ENCODE peak calls at places on chromosomes 13 and 19, in ten cellular contexts. A, W, M, H, F, U, I, R, Y and K are unnamed samples. For H3K4me1, the result is how much of the 10 kb centered on the place peaks cover.

GRCh38 chr19:55695511-55696290 is 20.7 kb downstream of the EPN1 start:
- DNase-seq in R (no peak), F (peak), Y (no peak), M (peak), W (no peak), A (no peak), H (no peak), U (no peak), I (no peak), K (no peak)

GRCh38 chr13:79402679-79403078 is 3.4 kb downstream of the RBM26 start:
- DNase-seq in A (no peak), U (no peak), I (no peak), M (no peak), F (no peak), H (no peak), Y (no peak), W (no peak), R (no peak), K (no peak)

GRCh38 chr19:44807162-44807561 is 1.7 kb upstream of the BCAM start:
- DNase-seq in H (peak), F (no peak), Y (no peak), M (no peak), R (no peak), U (no peak), W (peak), I (peak), A (no peak), K (no peak)

GRCh38 chr19:55080915-55081772 is 5.5 kb downstream of the EPS8L1 start:
- DNase-seq in F (peak), R (peak), Y (peak), I (no peak), U (peak), H (peak), W (peak), A (no peak), M (peak), K (peak)

GRCh38 chr19:29381353-29382203 is 144.2 kb upstream of the VSTM2B start:
- DNase-seq in A (no peak), F (no peak), M (no peak), I (no peak), R (no peak), Y (no peak), U (no peak), W (no peak), H (no peak), K (peak)

GRCh38 chr19:36488816-36489138 is 584 bp downstream of the ZNF566 start:
- DNase-seq in H (no peak), M (no peak), R (no peak), I (peak), Y (no peak), A (no peak), W (no peak), U (peak), F (no peak), K (peak)

GRCh38 chr19:46413262-46414031 is at the start of gene CCDC8:
- DNase-seq in W (peak), M (peak), I (no peak), R (peak), A (peak), F (peak), H (peak), U (peak), Y (peak), K (peak)

GRCh38 chr13:48485447-48485846 is 47.4 kb downstream of the RCBTB2 start:
- DNase-seq in U (no peak), A (no peak), R (no peak), H (no peak), W (no peak), M (no peak), Y (no peak), F (no peak), I (no peak), K (no peak)

GRCh38 chr13:98938801-98939200 is 39.1 kb downstream of the DOCK9 start:
- DNase-seq in A (no peak), H (no peak), I (no peak), M (no peak), F (no peak), Y (peak), U (peak), R (peak), W (no peak), K (no peak)

GRCh38 chr19:15779756-15780476 is 7.5 kb upstream of the OR10H5 start:
- DNase-seq in A (no peak), R (no peak), I (peak), W (peak), H (peak), M (peak), Y (no peak), U (no peak), F (peak), K (peak)

GRCh38 chr19:39084732-39085080 is 538 bp downstream of the ACP7 start:
- DNase-seq in U (peak), I (peak), F (no peak), R (no peak), W (no peak), H (no peak), M (no peak), A (no peak), Y (no peak), K (no peak)

GRCh38 chr13:77853701-77854100 is 64.9 kb downstream of the EDNRB start:
- DNase-seq in Y (no peak), U (peak), M (no peak), F (no peak), A (peak), I (no peak), H (no peak), W (no peak), R (peak), K (no peak)

GRCh38 chr13:32746474-32746873 is 160.2 kb downstream of the PDS5B start:
- DNase-seq in F (no peak), I (no peak), R (no peak), Y (no peak), U (no peak), W (no peak), A (no peak), H (no peak), M (no peak), K (no peak)

GRCh38 chr19:56718231-56718630 is 46.7 kb upstream of the ZNF835 start:
- DNase-seq in A (peak), H (no peak), F (no peak), M (no peak), R (peak), W (no peak), Y (no peak), U (no peak), I (no peak), K (no peak)

GRCh38 chr13:82905071-82905470 is 977.2 kb downstream of the SLITRK1 start:
- DNase-seq in A (no peak), U (no peak), W (no peak), I (no peak), F (no peak), R (no peak), H (no peak), Y (no peak), M (no peak), K (no peak)

GRCh38 chr13:27973291-27973690 is 4.2 kb upstream of the CDX2 start:
- DNase-seq in I (no peak), M (no peak), A (no peak), R (no peak), F (no peak), H (no peak), U (no peak), Y (no peak), W (peak), K (no peak)

GRCh38 chr19:55485439-55486011 is 537 bp downstream of the NAT14 start:
- DNase-seq in U (no peak), A (no peak), F (no peak), R (peak), M (peak), I (no peak), W (peak), Y (no peak), H (no peak), K (no peak)

GRCh38 chr19:46478356-46478986 is 7.1 kb upstream of the PNMA8A start:
- DNase-seq in F (no peak), A (no peak), I (no peak), H (no peak), Y (no peak), W (no peak), R (peak), U (peak), M (no peak), K (no peak)

GRCh38 chr19:16078311-16078758 is 2.0 kb downstream of the TPM4 start:
- DNase-seq in R (peak), I (peak), M (no peak), H (no peak), U (peak), A (peak), F (no peak), W (peak), Y (peak), K (peak)

GRCh38 chr19:52464798-52465470 is 11.6 kb downstream of the ZNF578 start:
- DNase-seq in U (peak), W (no peak), F (no peak), R (peak), A (no peak), M (no peak), Y (no peak), H (no peak), I (no peak), K (peak)

GRCh38 chr19:38045554-38046253 is 138.7 kb downstream of the SIPA1L3 start:
- DNase-seq in F (no peak), R (no peak), M (no peak), W (no peak), Y (no peak), I (no peak), H (no peak), U (no peak), A (no peak), K (peak)

GRCh38 chr19:38047641-38048040 is 140.6 kb downstream of the SIPA1L3 start:
- DNase-seq in Y (no peak), R (no peak), W (no peak), U (peak), I (no peak), H (no peak), M (no peak), F (no peak), A (no peak), K (no peak)

GRCh38 chr19:38046254-38047047 is 139.4 kb downstream of the SIPA1L3 start:
- DNase-seq in Y (no peak), R (no peak), I (no peak), F (no peak), M (no peak), U (no peak), A (no peak), H (no peak), W (no peak), K (no peak)

GRCh38 chr19:38047048-38047435 is 140.0 kb downstream of the SIPA1L3 start:
- DNase-seq in R (no peak), U (no peak), Y (no peak), A (no peak), F (no peak), I (no peak), M (no peak), W (no peak), H (no peak), K (no peak)

GRCh38 chr19:38049105-38049649 is 142.2 kb downstream of the SIPA1L3 start:
- DNase-seq in M (no peak), A (no peak), W (no peak), H (no peak), Y (no peak), R (no peak), U (no peak), F (no peak), I (no peak), K (no peak)
- H3K4me1 ChIP-seq in M (under half), A (under half), W (under half), H (under half), Y (under half), R (under half), U (under half), F (under half), I (under half), K (under half)

GRCh38 chr19:14370169-14370998 is 10.9 kb upstream of the ADGRE5 start:
- DNase-seq in I (no peak), W (no peak), R (no peak), U (no peak), H (no peak), A (no peak), Y (no peak), F (no peak), M (no peak), K (no peak)
- H3K4me1 ChIP-seq in I (under half), W (under half), R (under half), U (under half), H (under half), A (under half), Y (under half), F (under half), M (under half), K (under half)

GRCh38 chr13:110128546-110128945 is 178.4 kb downstream of the COL4A1 start:
- DNase-seq in F (no peak), A (no peak), W (no peak), U (no peak), M (no peak), Y (no peak), R (no peak), H (no peak), I (no peak), K (no peak)

GRCh38 chr13:110129076-110129475 is 177.9 kb downstream of the COL4A1 start:
- DNase-seq in M (no peak), Y (peak), A (no peak), R (no peak), U (no peak), F (no peak), W (no peak), I (no peak), H (no peak), K (no peak)

GRCh38 chr13:110127986-110128511 is 178.9 kb downstream of the COL4A1 start:
- DNase-seq in U (no peak), W (no peak), R (no peak), A (no peak), I (peak), M (no peak), Y (peak), H (peak), F (no peak), K (no peak)

GRCh38 chr13:110130431-110130830 is 176.5 kb downstream of the COL4A1 start:
- DNase-seq in R (no peak), U (no peak), I (no peak), W (no peak), M (no peak), F (no peak), A (no peak), Y (no peak), H (no peak), K (no peak)

DNA sequence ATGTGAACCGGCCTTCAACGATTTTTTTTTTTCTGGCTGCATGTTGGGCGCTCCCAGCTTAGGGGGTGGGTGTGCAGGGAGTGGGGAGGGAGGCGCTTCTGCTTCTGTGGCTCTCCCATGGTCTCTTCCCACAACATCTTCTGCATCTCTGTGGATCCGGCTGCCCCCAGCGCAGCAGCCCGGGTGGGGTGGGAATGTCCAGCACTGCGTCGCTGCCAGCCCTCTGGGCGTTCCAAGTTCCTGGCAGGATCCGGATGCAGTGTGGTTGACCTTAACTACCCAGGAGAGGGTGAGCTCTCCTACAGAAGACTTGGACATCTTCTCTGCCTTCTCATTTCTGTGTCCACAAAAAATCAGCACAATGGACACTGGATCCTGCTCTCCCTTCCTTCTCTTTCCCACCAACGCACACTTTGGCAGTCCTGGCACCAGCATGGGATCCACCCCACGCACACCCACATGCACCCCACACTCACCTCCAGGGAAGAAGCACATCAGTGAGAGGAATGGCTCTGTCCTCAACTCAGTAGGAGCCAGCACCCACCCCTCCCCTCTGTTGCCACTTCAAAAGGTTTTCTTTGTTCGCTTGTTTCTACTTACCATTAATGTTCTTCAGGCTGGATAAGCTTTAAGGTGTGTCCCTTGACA is 177.3 kb downstream of the COL4A1 start:
- DNase-seq in A (no peak), I (no peak), H (peak), M (no peak), F (no peak), W (no peak), R (no peak), Y (peak), U (no peak), K (no peak)
- H3K4me1 ChIP-seq in A (under half), I (under half), H (under half), M (under half), F (half or more), W (under half), R (under half), Y (half or more), U (half or more), K (under half)

GRCh38 chr19:10736916-10737551 is 19.2 kb downstream of the DNM2 start:
- DNase-seq in Y (no peak), F (no peak), W (no peak), R (peak), U (no peak), A (no peak), H (peak), I (no peak), M (no peak), K (no peak)
- H3K4me1 ChIP-seq in Y (under half), F (half or more), W (half or more), R (under half), U (under half), A (under half), H (under half), I (under half), M (under half), K (under half)

GRCh38 chr13:109773276-109773675 is 13.1 kb downstream of the IRS2 start:
- DNase-seq in F (no peak), U (no peak), Y (peak), I (peak), R (no peak), A (no peak), W (no peak), M (peak), H (no peak), K (peak)

GRCh38 chr13:109773786-109774185 is 12.6 kb downstream of the IRS2 start:
- DNase-seq in Y (peak), H (no peak), U (no peak), F (no peak), R (no peak), I (no peak), M (no peak), W (no peak), A (no peak), K (no peak)

GRCh38 chr13:109770436-109770835 is 15.9 kb downstream of the IRS2 start:
- DNase-seq in M (no peak), I (no peak), F (no peak), Y (peak), R (no peak), W (no peak), H (no peak), A (no peak), U (no peak), K (no peak)

GRCh38 chr13:109769921-109770320 is 16.5 kb downstream of the IRS2 start:
- DNase-seq in I (no peak), Y (peak), W (no peak), R (no peak), H (no peak), U (no peak), F (no peak), A (no peak), M (no peak), K (no peak)

DNA sequence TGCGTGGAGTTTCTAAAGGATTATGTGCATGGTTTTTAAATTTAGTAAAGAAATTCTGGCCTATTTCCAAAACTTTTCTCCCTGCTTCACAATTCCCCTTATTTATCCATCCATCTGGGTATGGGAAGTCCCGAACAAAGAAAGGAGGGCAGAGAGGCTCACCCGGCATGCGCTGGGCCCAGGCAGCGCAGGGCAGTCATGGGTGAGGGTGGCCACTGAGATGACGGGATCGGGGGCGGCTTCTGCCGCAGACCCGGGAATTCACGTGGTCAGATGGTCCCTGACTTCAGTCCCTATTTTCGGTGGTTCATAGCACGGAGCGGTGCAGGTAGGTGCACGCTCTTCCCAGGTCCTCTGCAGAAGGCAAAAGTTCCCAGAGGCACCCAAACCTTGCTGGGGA is 14.5 kb downstream of the IRS2 start:
- DNase-seq in M (no peak), F (no peak), W (no peak), Y (peak), I (no peak), H (no peak), R (no peak), A (no peak), U (no peak), K (no peak)
- H3K4me1 ChIP-seq in M (under half), F (under half), W (under half), Y (under half), I (under half), H (under half), R (under half), A (under half), U (under half), K (under half)

DNA sequence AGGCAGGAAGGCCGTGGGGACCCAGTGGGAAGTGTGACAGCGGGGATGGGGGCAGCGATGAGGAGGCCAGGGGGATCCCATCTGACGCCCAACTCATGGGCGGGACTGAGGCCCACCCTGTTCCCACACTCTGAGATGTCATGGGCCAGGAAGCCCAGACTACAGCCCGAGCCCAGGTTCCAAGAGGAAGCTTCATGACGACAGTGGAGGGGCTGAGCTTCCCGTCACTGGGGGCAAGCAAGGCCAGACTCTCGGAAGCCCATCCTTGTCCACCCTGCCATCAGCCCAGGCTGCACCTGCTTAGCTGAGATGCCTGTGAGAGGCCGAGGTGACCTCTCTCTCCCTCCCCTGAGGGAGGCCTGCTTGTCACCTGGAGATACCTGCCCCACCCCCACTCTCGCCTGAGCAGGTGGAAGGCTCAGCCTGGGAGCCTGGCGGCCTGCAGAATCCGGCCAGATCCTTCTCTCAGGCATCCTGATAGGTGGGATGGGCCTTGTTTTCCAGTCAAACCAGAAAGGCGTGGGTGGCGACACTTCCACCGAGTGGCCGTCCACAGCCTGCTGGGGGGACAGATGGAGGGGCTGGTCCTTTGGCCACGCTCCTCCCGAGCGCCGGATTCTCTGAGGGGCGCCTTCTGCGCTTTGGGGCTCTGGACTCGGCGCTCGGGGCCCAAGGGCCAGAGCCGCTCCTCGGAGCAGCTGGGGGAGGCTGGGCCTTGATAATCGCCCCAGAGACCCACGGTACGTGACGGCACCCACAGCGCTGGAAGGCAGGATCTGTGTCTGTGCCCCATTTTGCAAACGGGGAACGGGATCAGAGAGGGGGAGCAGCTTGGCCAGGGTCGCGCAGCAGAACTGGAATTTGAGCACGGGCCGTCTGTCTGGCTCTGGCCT is 4.8 kb downstream of the ZBTB7A start:
- DNase-seq in F (no peak), I (peak), U (no peak), H (no peak), W (peak), R (no peak), A (no peak), Y (peak), M (no peak), K (no peak)
- H3K4me1 ChIP-seq in F (half or more), I (under half), U (under half), H (under half), W (half or more), R (under half), A (under half), Y (under half), M (half or more), K (half or more)

DNA sequence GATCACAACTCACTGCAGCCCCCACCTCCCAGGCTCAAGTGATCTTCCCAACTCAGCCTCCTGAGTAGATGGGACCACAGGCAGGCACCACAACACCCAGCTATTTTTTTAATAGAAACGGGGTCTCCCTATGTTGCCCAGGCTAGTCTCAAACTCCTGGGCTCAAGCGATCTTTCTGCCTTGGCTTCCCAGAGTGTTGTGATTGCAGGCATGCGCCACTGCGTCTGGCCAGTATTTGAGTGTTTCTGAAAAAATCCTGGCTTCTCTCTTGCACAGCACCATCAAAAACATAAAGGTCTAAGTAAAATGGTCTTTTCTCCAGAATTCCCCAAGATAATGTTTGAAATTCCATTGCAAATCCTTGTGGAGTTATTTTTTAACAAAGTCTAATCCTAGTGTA is 47.8 kb downstream of the ELF1 start:
- DNase-seq in M (no peak), Y (no peak), F (no peak), H (no peak), U (no peak), W (no peak), R (no peak), A (no peak), I (no peak), K (no peak)
- H3K4me1 ChIP-seq in M (under half), Y (under half), F (half or more), H (under half), U (under half), W (half or more), R (under half), A (under half), I (under half), K (under half)